ENCODE peak calls at places on chromosomes 16 and 17, in four cellular contexts. K, W, C and S are unnamed samples.

GRCh38 chr16:822174-822908 is 21.8 kb upstream of the GNG13 start:
- DNase-seq in W (no peak), C (no peak), K (no peak), S (no peak)

GRCh38 chr17:27532269-27533067 is 76.2 kb downstream of the KSR1 start:
- DNase-seq in K (no peak), W (no peak), C (no peak), S (no peak)

GRCh38 chr17:36544049-36544319 is 735 bp upstream of the GGNBP2 start:
- DNase-seq in C (peak; percentile 82), W (peak; percentile 60), K (peak; percentile 67), S (no peak)

GRCh38 chr16:26952411-26952810 is 114.3 kb upstream of the C16orf82 start:
- DNase-seq in W (no peak), K (no peak), C (no peak), S (no peak)

GRCh38 chr17:37458805-37459204 is 30.9 kb upstream of the DUSP14 start:
- DNase-seq in K (no peak), W (peak; percentile 42), C (peak; percentile 83), S (no peak)

GRCh38 chr17:5509482-5509881 is 23.1 kb downstream of the MIS12 start:
- DNase-seq in C (peak; percentile 46), W (peak; percentile 52), K (no peak), S (peak; percentile 9)

GRCh38 chr17:40605301-40605700 is 40.0 kb upstream of the CCR7 start:
- DNase-seq in K (no peak), W (no peak), C (no peak), S (no peak)

GRCh38 chr17:81453712-81454111 is 58.5 kb downstream of the BAHCC1 start:
- DNase-seq in W (no peak), C (no peak), K (no peak), S (no peak)

GRCh38 chr17:76427457-76428231 is 25.3 kb downstream of the UBE2O start:
- DNase-seq in C (peak; percentile 49), K (peak; percentile 84), W (no peak), S (no peak)

GRCh38 chr16:59341368-59341767 is 607.3 kb upstream of the GOT2 start:
- DNase-seq in C (no peak), K (no peak), W (no peak), S (no peak)

GRCh38 chr17:37111329-37111728 is 162.6 kb downstream of the AATF start:
- DNase-seq in C (no peak), K (no peak), W (no peak), S (no peak)

GRCh38 chr17:47735536-47736011 is 2.5 kb downstream of the TBX21 start:
- DNase-seq in C (no peak), K (no peak), W (no peak), S (no peak)

GRCh38 chr17:320139-320538 is 32.5 kb downstream of the RPH3AL start:
- DNase-seq in C (no peak), K (no peak), W (no peak), S (no peak)

GRCh38 chr16:83023640-83024039 is 396.9 kb downstream of the CDH13 start:
- DNase-seq in W (no peak), C (no peak), K (peak; percentile 43), S (no peak)

GRCh38 chr16:8278181-8278580 is 312.1 kb downstream of the TMEM114 start:
- DNase-seq in K (no peak), W (no peak), C (no peak), S (no peak)

GRCh38 chr17:80457236-80457856 is 19.1 kb downstream of the NPTX1 start:
- DNase-seq in W (no peak), K (no peak), C (no peak), S (no peak)

GRCh38 chr17:4199818-4200402 is 56.9 kb downstream of the CYB5D2 start:
- DNase-seq in C (peak; percentile 72), W (peak; percentile 13), K (peak; percentile 45), S (no peak)

GRCh38 chr17:57898487-57899311 is 48.9 kb upstream of the MRPS23 start:
- DNase-seq in K (no peak), C (peak; percentile 54), W (no peak), S (no peak)

GRCh38 chr16:21167929-21168602 is 9.6 kb downstream of the LDAF1 start:
- DNase-seq in W (no peak), K (no peak), C (no peak), S (no peak)

GRCh38 chr16:2715519-2715918 is 4.5 kb downstream of the PRSS27 start:
- DNase-seq in W (peak; percentile 23), K (peak; percentile 49), C (peak; percentile 67), S (peak; percentile 15)

GRCh38 chr16:84237994-84238750 is 1.6 kb downstream of the KCNG4 start:
- DNase-seq in K (no peak), W (no peak), C (no peak), S (no peak)

GRCh38 chr16:56583351-56583910 is 5.9 kb upstream of the MT3 start:
- DNase-seq in W (no peak), K (no peak), C (no peak), S (no peak)

GRCh38 chr16:84277244-84277823 is 17.3 kb upstream of the WFDC1 start:
- DNase-seq in K (peak; percentile 54), C (peak; percentile 63), W (peak; percentile 8), S (no peak)

GRCh38 chr17:69047368-69048263 is 13.1 kb downstream of the ABCA9 start:
- DNase-seq in W (peak; percentile 52), K (peak; percentile 99), C (peak; percentile 50), S (no peak)

GRCh38 chr17:78854508-78854907 is 13.9 kb upstream of the USP36 start:
- DNase-seq in K (no peak), W (no peak), C (no peak), S (no peak)

GRCh38 chr16:71460246-71460645 is 1.8 kb downstream of the ZNF23 start:
- DNase-seq in W (peak; percentile 25), K (no peak), C (peak; percentile 91), S (no peak)

GRCh38 chr17:77906377-77906871 is 52.1 kb upstream of the TNRC6C start:
- DNase-seq in W (no peak), K (no peak), C (no peak), S (no peak)

GRCh38 chr16:13056607-13057006 is 155.2 kb downstream of the SHISA9 start:
- DNase-seq in W (no peak), K (no peak), C (no peak), S (no peak)

GRCh38 chr16:14527411-14528044 is 102.5 kb downstream of the PARN start:
- DNase-seq in C (peak; percentile 84), W (peak; percentile 71), K (no peak), S (no peak)

GRCh38 chr17:56514899-56515298 is 78.6 kb upstream of the NOG start:
- DNase-seq in C (no peak), K (no peak), W (no peak), S (no peak)

GRCh38 chr16:87839542-87840461 is 29.5 kb downstream of the SLC7A5 start:
- DNase-seq in K (peak; percentile 13), W (no peak), C (no peak), S (no peak)
- H3K4me2 ChIP-seq in K (no peak overlapping the region), W (no peak overlapping the region), C (no peak overlapping the region), S (no peak overlapping the region)

GRCh38 chr16:28064706-28065249 is 1.3 kb upstream of the GSG1L start:
- DNase-seq in W (no peak), C (no peak), K (no peak), S (no peak)

GRCh38 chr16:28063047-28063521 is 430 bp downstream of the GSG1L start:
- DNase-seq in K (no peak), C (peak; percentile 55), W (no peak), S (no peak)

GRCh38 chr16:28062261-28063046 is 1.1 kb downstream of the GSG1L start:
- DNase-seq in K (no peak), C (no peak), W (no peak), S (no peak)

GRCh38 chr16:28064150-28064549 is 636 bp upstream of the GSG1L start:
- DNase-seq in W (no peak), K (no peak), C (no peak), S (no peak)

GRCh38 chr16:28063611-28064061 is at the start of gene GSG1L:
- DNase-seq in K (no peak), W (no peak), C (peak; percentile 12), S (no peak)
- H2AFZ ChIP-seq in K (no peak within 1 kb of the TSS), W (no peak within 1 kb of the TSS), C (no peak within 1 kb of the TSS), S (no peak within 1 kb of the TSS)

DNA sequence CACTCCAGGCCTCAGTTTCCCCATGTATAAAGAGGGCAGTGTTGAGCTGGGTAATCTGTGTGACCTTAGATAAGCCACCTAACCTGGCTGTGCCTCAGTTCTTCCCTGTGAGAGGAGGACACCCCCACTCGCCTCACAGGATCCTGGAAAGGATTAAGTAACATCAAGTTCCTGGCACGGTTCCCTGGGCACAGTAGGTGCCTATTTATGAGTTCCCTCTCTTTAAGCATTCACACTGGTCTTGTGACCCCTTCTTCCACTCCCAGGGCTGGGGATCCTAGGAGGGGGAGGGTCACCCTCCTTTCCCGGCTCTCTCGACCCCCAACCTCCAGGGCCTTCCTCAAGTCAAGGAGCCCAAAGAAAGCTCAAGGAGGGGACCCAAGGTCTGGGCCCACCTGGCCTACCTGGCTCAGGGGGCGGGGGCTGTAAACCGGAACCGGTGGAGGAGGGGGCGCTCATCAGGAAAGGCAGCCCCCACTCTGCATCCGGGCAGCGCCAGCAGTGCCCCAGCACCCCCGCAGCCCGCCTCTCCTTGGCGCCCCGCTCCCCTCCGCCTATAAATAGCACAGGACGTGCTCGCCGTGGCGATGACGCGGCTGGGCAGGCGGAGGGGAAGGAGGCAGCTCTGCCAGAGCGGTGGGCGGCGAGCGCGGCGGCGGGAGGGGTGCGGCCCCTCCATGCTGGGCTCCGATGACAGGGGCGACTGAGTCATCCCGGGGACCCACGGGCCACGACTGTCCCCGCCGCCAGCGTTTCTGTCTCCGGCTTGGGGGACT is 9.4 kb downstream of the RPL19 start:
- DNase-seq in K (peak; percentile 29), C (peak; percentile 91), W (no peak), S (no peak)
- TF ChIP-seq EZH2 in K (no peak), C (no peak), W (no peak), S (no peak)

GRCh38 chr16:48536600-48537200 is 73.3 kb downstream of the N4BP1 start:
- DNase-seq in C (peak; percentile 56), K (no peak), W (no peak), S (no peak)

GRCh38 chr16:48538746-48539484 is 71.1 kb downstream of the N4BP1 start:
- DNase-seq in K (no peak), C (no peak), W (no peak), S (no peak)

GRCh38 chr16:48537909-48538745 is 71.9 kb downstream of the N4BP1 start:
- DNase-seq in K (no peak), W (no peak), C (no peak), S (no peak)

GRCh38 chr16:48535831-48536599 is 74.0 kb downstream of the N4BP1 start:
- DNase-seq in W (peak; percentile 86), C (peak; percentile 70), K (no peak), S (no peak)

DNA sequence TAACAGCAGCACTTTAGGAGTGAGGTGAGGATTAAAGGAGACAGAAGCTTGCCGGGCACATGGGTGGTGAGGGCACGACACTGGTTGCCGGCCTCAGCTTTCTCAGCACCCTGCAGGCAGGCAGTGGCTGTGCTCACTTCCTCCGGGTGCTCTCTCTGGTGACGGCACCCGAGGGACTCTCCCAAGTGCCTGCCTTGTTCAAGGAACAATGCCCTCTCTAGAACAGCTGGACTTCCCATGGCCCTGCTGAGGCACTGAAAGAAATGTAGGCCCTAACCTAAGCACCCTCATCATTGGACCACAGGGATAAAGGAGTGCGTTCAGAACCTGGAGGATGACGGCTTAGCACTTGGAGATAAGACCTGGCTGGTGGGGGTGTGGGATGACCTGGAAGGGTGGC is 72.7 kb downstream of the N4BP1 start:
- DNase-seq in K (no peak), C (no peak), W (no peak), S (no peak)
- H3K4me2 ChIP-seq in K (no peak overlapping the region), C (no peak overlapping the region), W (peak overlapping the region; percentile 63), S (peak overlapping the region; percentile 55)

DNA sequence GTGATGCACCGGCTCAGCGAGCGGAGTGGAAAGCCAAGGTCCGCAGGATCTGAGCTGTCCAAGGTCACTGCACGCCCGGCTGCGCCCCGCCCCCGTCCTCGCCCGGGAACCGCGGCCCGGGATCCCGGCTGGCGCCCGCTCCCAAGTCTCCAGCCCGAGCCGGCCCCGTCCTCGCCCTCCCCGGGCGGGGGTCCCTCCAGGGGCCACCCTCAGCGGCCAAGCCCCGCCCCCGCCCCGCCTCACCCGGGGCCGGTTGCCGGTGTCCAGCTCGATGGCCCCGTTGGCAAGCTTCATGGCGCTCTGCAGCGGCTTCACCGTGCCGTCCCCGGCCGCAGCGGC is 209 bp downstream of the VPS9D1 start:
- DNase-seq in C (peak; percentile 68), K (no peak), W (no peak), S (no peak)
- H2AFZ ChIP-seq in C (peak overlapping the region; percentile 49), K (no peak overlapping the region), W (peak overlapping the region; percentile 71), S (peak overlapping the region; percentile 46)